ENCODE peak calls at places on chromosomes 16 and 17, in four cellular contexts. One of them, this sample, is unnamed.

GRCh38 chr17:2049333-2050245 is 5.3 kb upstream of the HIC1 start:
- DNase-seq in tibial artery: peak
- DNase-seq in mesothelial cell of epicardium: peak
- DNase-seq in sigmoid colon: peak
- DNase-seq in this sample: peak

GRCh38 chr17:35448214-35448898 is at the start of gene SLFN13:
- DNase-seq in tibial artery: peak
- DNase-seq in mesothelial cell of epicardium: no peak
- DNase-seq in sigmoid colon: peak
- DNase-seq in this sample: peak

GRCh38 chr17:39576187-39576586 is 31.5 kb downstream of the NEUROD2 start:
- DNase-seq in tibial artery: no peak
- DNase-seq in mesothelial cell of epicardium: no peak
- DNase-seq in sigmoid colon: no peak
- DNase-seq in this sample: no peak

GRCh38 chr17:50199211-50199633 is 2.2 kb downstream of the COL1A1 start:
- DNase-seq in tibial artery: peak
- DNase-seq in mesothelial cell of epicardium: no peak
- DNase-seq in sigmoid colon: peak
- DNase-seq in this sample: no peak

GRCh38 chr16:83439412-83439811 is 368.4 kb upstream of the HSBP1 start:
- DNase-seq in tibial artery: no peak
- DNase-seq in mesothelial cell of epicardium: no peak
- DNase-seq in sigmoid colon: no peak
- DNase-seq in this sample: no peak

GRCh38 chr17:36717088-36717487 is 115.7 kb downstream of the MRM1 start:
- DNase-seq in tibial artery: no peak
- DNase-seq in mesothelial cell of epicardium: no peak
- DNase-seq in sigmoid colon: no peak
- DNase-seq in this sample: no peak

GRCh38 chr17:16919663-16920627 is 52.0 kb downstream of the TNFRSF13B start:
- DNase-seq in tibial artery: peak
- DNase-seq in mesothelial cell of epicardium: no peak
- DNase-seq in sigmoid colon: no peak
- DNase-seq in this sample: no peak

GRCh38 chr16:48810436-48810802 is 200.4 kb upstream of the N4BP1 start:
- DNase-seq in tibial artery: no peak
- DNase-seq in mesothelial cell of epicardium: no peak
- DNase-seq in sigmoid colon: no peak
- DNase-seq in this sample: no peak

GRCh38 chr17:18093616-18094408 is 6.1 kb downstream of the DRG2 start:
- DNase-seq in tibial artery: no peak
- DNase-seq in mesothelial cell of epicardium: no peak
- DNase-seq in sigmoid colon: no peak
- DNase-seq in this sample: no peak
- TF ChIP-seq CTCF in tibial artery: no peak
- TF ChIP-seq CTCF in mesothelial cell of epicardium: no peak
- TF ChIP-seq CTCF in sigmoid colon: no peak
- TF ChIP-seq CTCF in this sample: peak

DNA sequence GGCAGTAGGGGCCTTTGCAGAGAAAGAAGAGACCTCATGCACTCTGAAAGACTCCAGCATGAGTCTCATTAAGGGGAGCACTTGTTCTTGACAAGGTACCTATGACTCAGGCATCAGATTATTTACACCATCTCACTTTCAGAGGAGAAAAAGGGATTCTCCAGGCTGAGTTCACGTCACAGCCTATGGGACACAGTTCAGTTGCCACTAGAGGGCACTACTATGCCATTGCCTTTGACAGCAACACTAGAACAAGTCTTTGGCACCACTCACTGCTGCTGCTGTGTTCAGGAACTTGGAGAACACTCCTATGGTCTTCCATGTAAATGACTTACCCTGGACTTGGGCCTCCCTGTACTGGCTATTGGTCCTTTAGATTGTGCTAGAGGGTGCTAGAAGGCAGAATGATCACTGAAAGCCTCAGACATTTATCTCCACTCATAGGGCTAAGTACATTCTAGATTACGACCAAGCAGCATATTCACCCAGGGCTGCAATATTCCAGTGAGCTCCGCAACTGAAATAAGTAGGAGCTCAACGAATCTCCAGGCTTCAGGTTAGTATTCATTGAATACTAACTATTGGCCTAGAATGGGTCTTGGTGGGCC is 225.1 kb upstream of the CA10 start:
- DNase-seq in tibial artery: no peak
- DNase-seq in mesothelial cell of epicardium: no peak
- DNase-seq in sigmoid colon: no peak
- DNase-seq in this sample: peak
- TF ChIP-seq CTCF in tibial artery: peak
- TF ChIP-seq CTCF in mesothelial cell of epicardium: peak
- TF ChIP-seq CTCF in sigmoid colon: no peak
- TF ChIP-seq CTCF in this sample: peak

GRCh38 chr17:28511858-28512461 is 5.8 kb downstream of the FOXN1 start:
- DNase-seq in tibial artery: no peak
- DNase-seq in mesothelial cell of epicardium: no peak
- DNase-seq in sigmoid colon: no peak
- DNase-seq in this sample: no peak
- TF ChIP-seq CTCF in tibial artery: no peak
- TF ChIP-seq CTCF in mesothelial cell of epicardium: no peak
- TF ChIP-seq CTCF in sigmoid colon: no peak
- TF ChIP-seq CTCF in this sample: no peak

GRCh38 chr16:6682142-6682811 is 650.4 kb upstream of the RBFOX1 start:
- DNase-seq in tibial artery: no peak
- DNase-seq in mesothelial cell of epicardium: no peak
- DNase-seq in sigmoid colon: no peak
- DNase-seq in this sample: peak
- TF ChIP-seq CTCF in tibial artery: no peak
- TF ChIP-seq CTCF in mesothelial cell of epicardium: peak
- TF ChIP-seq CTCF in sigmoid colon: no peak
- TF ChIP-seq CTCF in this sample: peak

GRCh38 chr17:75492555-75493168 is 22.7 kb downstream of the CASKIN2 start:
- DNase-seq in tibial artery: no peak
- DNase-seq in mesothelial cell of epicardium: no peak
- DNase-seq in sigmoid colon: no peak
- DNase-seq in this sample: no peak
- TF ChIP-seq CTCF in tibial artery: no peak
- TF ChIP-seq CTCF in mesothelial cell of epicardium: no peak
- TF ChIP-seq CTCF in sigmoid colon: no peak
- TF ChIP-seq CTCF in this sample: no peak

GRCh38 chr16:66429290-66429962 is 2.3 kb downstream of the BEAN1 start:
- DNase-seq in tibial artery: no peak
- DNase-seq in mesothelial cell of epicardium: no peak
- DNase-seq in sigmoid colon: no peak
- DNase-seq in this sample: no peak
- TF ChIP-seq CTCF in tibial artery: no peak
- TF ChIP-seq CTCF in mesothelial cell of epicardium: no peak
- TF ChIP-seq CTCF in sigmoid colon: no peak
- TF ChIP-seq CTCF in this sample: no peak

DNA sequence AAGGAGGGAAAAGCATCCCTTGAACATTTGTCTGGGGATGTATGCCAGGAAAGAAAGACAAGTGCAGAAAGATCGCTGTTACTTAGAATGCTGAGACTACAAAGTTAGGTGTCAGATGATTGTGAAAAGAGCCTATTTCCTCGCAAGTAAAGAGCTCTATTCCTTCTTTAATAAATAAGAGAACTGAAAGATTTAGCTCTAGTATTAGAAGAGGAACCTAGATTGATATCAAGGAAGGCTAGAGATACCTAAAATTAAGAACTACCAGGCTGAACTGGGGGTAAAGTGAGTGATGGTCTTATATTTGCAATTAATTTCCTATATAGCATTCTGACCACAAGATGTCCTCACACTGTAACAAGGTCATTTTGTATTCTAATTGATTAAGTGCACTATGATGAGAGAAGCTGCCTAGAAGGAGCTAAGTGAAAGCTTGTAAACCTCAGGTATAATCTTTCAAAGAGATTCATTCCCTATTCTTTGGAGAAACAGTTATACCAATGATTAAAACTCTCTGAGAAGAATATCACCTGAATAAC is 62.3 kb downstream of the SSH2 start:
- DNase-seq in tibial artery: no peak
- DNase-seq in mesothelial cell of epicardium: no peak
- DNase-seq in sigmoid colon: no peak
- DNase-seq in this sample: no peak
- TF ChIP-seq CTCF in tibial artery: no peak
- TF ChIP-seq CTCF in mesothelial cell of epicardium: no peak
- TF ChIP-seq CTCF in sigmoid colon: no peak
- TF ChIP-seq CTCF in this sample: no peak

DNA sequence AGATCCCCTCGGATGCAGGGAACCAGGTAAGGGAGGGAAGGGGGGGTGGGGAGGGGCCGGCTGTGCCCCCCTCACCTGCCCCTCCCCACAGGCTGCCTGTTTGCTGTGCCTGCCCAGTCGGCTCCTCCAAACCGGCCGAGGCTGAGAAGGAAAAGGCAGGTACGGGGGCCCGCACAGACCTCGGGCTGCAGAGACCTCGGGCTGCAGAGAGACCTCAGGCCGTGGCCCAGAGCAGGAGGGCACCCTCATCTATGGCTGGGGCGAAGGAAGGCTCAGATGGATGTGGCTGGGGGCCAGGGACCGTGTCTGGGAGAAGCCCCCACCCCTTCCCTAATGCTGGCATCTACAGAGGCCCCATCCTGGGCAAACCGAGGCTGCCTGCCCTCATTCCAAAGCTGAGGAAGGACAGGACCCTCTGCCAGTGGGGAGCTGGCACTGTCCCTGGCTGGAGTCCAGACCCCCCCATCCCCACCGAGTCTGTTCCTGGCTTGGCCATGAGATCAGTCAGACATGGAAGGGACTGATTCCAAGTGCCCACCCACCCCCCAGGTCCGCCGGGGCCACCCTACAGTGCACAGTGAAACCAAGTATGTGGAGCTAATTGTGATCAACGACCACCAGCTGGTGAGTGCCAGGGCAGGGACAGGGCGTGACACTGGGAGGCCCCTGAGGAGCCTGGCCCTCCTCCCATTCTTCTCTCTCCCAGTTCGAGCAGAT is 13.7 kb downstream of the ADAM11 start:
- DNase-seq in tibial artery: no peak
- DNase-seq in mesothelial cell of epicardium: no peak
- DNase-seq in sigmoid colon: no peak
- DNase-seq in this sample: no peak
- TF ChIP-seq CTCF in tibial artery: no peak
- TF ChIP-seq CTCF in mesothelial cell of epicardium: no peak
- TF ChIP-seq CTCF in sigmoid colon: no peak
- TF ChIP-seq CTCF in this sample: no peak

GRCh38 chr16:57535680-57536305 is 578 bp downstream of the CCDC102A start:
- DNase-seq in tibial artery: peak
- DNase-seq in mesothelial cell of epicardium: peak
- DNase-seq in sigmoid colon: peak
- DNase-seq in this sample: peak
- TF ChIP-seq CTCF in tibial artery: no peak
- TF ChIP-seq CTCF in mesothelial cell of epicardium: no peak
- TF ChIP-seq CTCF in sigmoid colon: no peak
- TF ChIP-seq CTCF in this sample: peak

This sample was measured in GM13976.